ENCODE peak calls at places on chromosomes 3 and 15, in nine cellular contexts. W is HepG2; V is mucosa of gallbladder; K is Calu3; B is NCI-H1417; L is SJSA1; O is RWPE1; A is activated effector memory CD4-positive, alpha-beta T cell treated with Interleukin-2 at 50 U/mL for 16 hours; J is naive thymus-derived CD8-positive, alpha-beta T cell. R is an unnamed sample.
A peak's percentile ranks its signal among the peaks of the same experiment; 100 is the strongest.

GRCh38 chr3:111808439-111808838 is 50.6 kb upstream of the PHLDB2 start:
- DNase-seq in W (peak; percentile 29), J (no peak), K (no peak), B (no peak), V (no peak), L (no peak), O (peak; percentile 42), A (no peak), R (peak; percentile 27)

GRCh38 chr3:45776611-45777010 is 19.7 kb downstream of the SLC6A20 start:
- DNase-seq in K (no peak), O (no peak), A (no peak), J (no peak), W (no peak), B (peak; percentile 34), L (peak; percentile 92), V (no peak), R (no peak)

GRCh38 chr3:43259626-43260025 is 26.7 kb upstream of the SNRK start:
- DNase-seq in V (no peak), O (peak; percentile 78), W (no peak), A (no peak), B (no peak), L (no peak), K (no peak), J (no peak), R (no peak)

GRCh38 chr3:125231895-125232294 is 19.3 kb upstream of the SLC12A8 start:
- DNase-seq in L (no peak), O (peak; percentile 49), B (no peak), K (no peak), W (no peak), J (no peak), V (no peak), A (no peak), R (no peak)

GRCh38 chr3:33060609-33061337 is 36.2 kb downstream of the GLB1 start:
- DNase-seq in V (no peak), J (no peak), W (no peak), B (no peak), L (no peak), A (peak; percentile 61), O (no peak), K (no peak), R (no peak)

GRCh38 chr3:58093573-58094195 is 85.5 kb downstream of the FLNB start:
- DNase-seq in L (peak; percentile 47), B (no peak), A (no peak), O (peak; percentile 57), K (peak; percentile 54), V (no peak), J (no peak), W (no peak), R (no peak)

GRCh38 chr3:63753567-63753966 is 65.5 kb upstream of the C3orf49 start:
- DNase-seq in K (no peak), J (no peak), L (no peak), O (peak; percentile 20), A (no peak), W (peak; percentile 29), V (no peak), B (no peak), R (peak; percentile 42)

GRCh38 chr15:33215941-33216872 is 21.7 kb upstream of the FMN1 start:
- DNase-seq in K (no peak), J (no peak), B (no peak), O (peak; percentile 41), W (no peak), V (no peak), A (no peak), L (no peak), R (peak; percentile 53)

GRCh38 chr3:197881601-197882000 is 68.4 kb upstream of the RPL35A start:
- DNase-seq in A (no peak), B (no peak), W (no peak), L (no peak), V (no peak), O (no peak), K (no peak), J (no peak), R (no peak)

GRCh38 chr3:62922326-62922725 is 47.1 kb upstream of the CADPS start:
- DNase-seq in V (no peak), A (no peak), L (no peak), W (no peak), K (no peak), J (no peak), B (no peak), O (no peak), R (no peak)

GRCh38 chr15:65867244-65867643 is 2.0 kb upstream of the RAB11A start:
- DNase-seq in B (no peak), J (no peak), A (no peak), L (no peak), V (no peak), K (no peak), W (no peak), O (no peak), R (no peak)

GRCh38 chr15:82663186-82663600 is 16.0 kb upstream of the CPEB1 start:
- DNase-seq in J (peak; percentile 17), L (no peak), K (peak; percentile 58), B (no peak), W (peak; percentile 36), O (peak; percentile 68), V (peak; percentile 49), A (no peak), R (peak; percentile 66)

GRCh38 chr3:123733341-123733740 is 148.5 kb upstream of the HACD2 start:
- DNase-seq in A (no peak), O (no peak), J (no peak), K (no peak), B (no peak), V (no peak), W (no peak), L (no peak), R (no peak)

GRCh38 chr3:181230258-181230657 is 240.7 kb upstream of the DNAJC19 start:
- DNase-seq in J (no peak), L (no peak), B (no peak), O (no peak), A (no peak), W (no peak), K (no peak), V (no peak), R (no peak)

R was measured in HT-29.